ENCODE peak calls at places on chromosomes 2 and 18, in six cellular contexts. One of them, this sample, is unnamed.
A peak's percentile ranks its signal among the peaks of the same experiment; 100 is the strongest.

GRCh38 chr2:169961911-169962310 is 134.7 kb downstream of the UBR3 start:
- DNase-seq in brain microvascular endothelial cell: peak; percentile 85
- DNase-seq in right atrium auricular region: no peak
- DNase-seq in AG04450: peak; percentile 15
- DNase-seq in cardiac muscle cell: no peak
- DNase-seq in IMR-90: peak; percentile 88
- DNase-seq in this sample: no peak

GRCh38 chr2:53235836-53236582 is 531.6 kb upstream of the CHAC2 start:
- DNase-seq in brain microvascular endothelial cell: no peak
- DNase-seq in right atrium auricular region: no peak
- DNase-seq in AG04450: no peak
- DNase-seq in cardiac muscle cell: no peak
- DNase-seq in IMR-90: no peak
- DNase-seq in this sample: no peak

GRCh38 chr2:64325852-64326577 is 127.9 kb upstream of the LGALSL start:
- DNase-seq in brain microvascular endothelial cell: no peak
- DNase-seq in right atrium auricular region: no peak
- DNase-seq in AG04450: no peak
- DNase-seq in cardiac muscle cell: no peak
- DNase-seq in IMR-90: no peak
- DNase-seq in this sample: no peak

GRCh38 chr18:65750421-65751144 is at the start of gene CDH7:
- DNase-seq in brain microvascular endothelial cell: no peak
- DNase-seq in right atrium auricular region: no peak
- DNase-seq in AG04450: no peak
- DNase-seq in cardiac muscle cell: peak; percentile 72
- DNase-seq in IMR-90: no peak
- DNase-seq in this sample: no peak

GRCh38 chr2:28956415-28956826 is 24.7 kb upstream of the TOGARAM2 start:
- DNase-seq in brain microvascular endothelial cell: peak; percentile 53
- DNase-seq in right atrium auricular region: no peak
- DNase-seq in AG04450: no peak
- DNase-seq in cardiac muscle cell: peak; percentile 57
- DNase-seq in IMR-90: no peak
- DNase-seq in this sample: no peak

GRCh38 chr18:6444484-6445228 is 29.9 kb upstream of the L3MBTL4 start:
- DNase-seq in brain microvascular endothelial cell: no peak
- DNase-seq in right atrium auricular region: no peak
- DNase-seq in AG04450: no peak
- DNase-seq in cardiac muscle cell: no peak
- DNase-seq in IMR-90: no peak
- DNase-seq in this sample: no peak

GRCh38 chr2:64688909-64689308 is 35.2 kb upstream of the SERTAD2 start:
- DNase-seq in brain microvascular endothelial cell: no peak
- DNase-seq in right atrium auricular region: no peak
- DNase-seq in AG04450: no peak
- DNase-seq in cardiac muscle cell: no peak
- DNase-seq in IMR-90: no peak
- DNase-seq in this sample: no peak

GRCh38 chr2:1625281-1626001 is 118.9 kb downstream of the PXDN start:
- DNase-seq in brain microvascular endothelial cell: peak; percentile 61
- DNase-seq in right atrium auricular region: no peak
- DNase-seq in AG04450: peak; percentile 37
- DNase-seq in cardiac muscle cell: no peak
- DNase-seq in IMR-90: peak; percentile 82
- DNase-seq in this sample: peak; percentile 76

GRCh38 chr18:379665-380356 is 112.0 kb upstream of the THOC1 start:
- DNase-seq in brain microvascular endothelial cell: no peak
- DNase-seq in right atrium auricular region: no peak
- DNase-seq in AG04450: no peak
- DNase-seq in cardiac muscle cell: no peak
- DNase-seq in IMR-90: peak; percentile 55
- DNase-seq in this sample: no peak

GRCh38 chr2:88831071-88831791 is 139.8 kb downstream of the RPIA start:
- DNase-seq in brain microvascular endothelial cell: no peak
- DNase-seq in right atrium auricular region: no peak
- DNase-seq in AG04450: no peak
- DNase-seq in cardiac muscle cell: no peak
- DNase-seq in IMR-90: no peak
- DNase-seq in this sample: no peak

GRCh38 chr2:217523246-217523645 is 479.5 kb downstream of the TNS1 start:
- DNase-seq in brain microvascular endothelial cell: no peak
- DNase-seq in right atrium auricular region: no peak
- DNase-seq in AG04450: no peak
- DNase-seq in cardiac muscle cell: no peak
- DNase-seq in IMR-90: no peak
- DNase-seq in this sample: no peak

GRCh38 chr2:67600946-67601345 is 203.8 kb downstream of the ETAA1 start:
- DNase-seq in brain microvascular endothelial cell: peak; percentile 39
- DNase-seq in right atrium auricular region: no peak
- DNase-seq in AG04450: no peak
- DNase-seq in cardiac muscle cell: no peak
- DNase-seq in IMR-90: peak; percentile 73
- DNase-seq in this sample: no peak

GRCh38 chr18:50281972-50282520 is 723 bp upstream of the MBD1 start:
- DNase-seq in brain microvascular endothelial cell: no peak
- DNase-seq in right atrium auricular region: no peak
- DNase-seq in AG04450: no peak
- DNase-seq in cardiac muscle cell: no peak
- DNase-seq in IMR-90: no peak
- DNase-seq in this sample: no peak

GRCh38 chr2:142946941-142947340 is 69.5 kb downstream of the KYNU start:
- DNase-seq in brain microvascular endothelial cell: no peak
- DNase-seq in right atrium auricular region: no peak
- DNase-seq in AG04450: no peak
- DNase-seq in cardiac muscle cell: no peak
- DNase-seq in IMR-90: peak; percentile 37
- DNase-seq in this sample: no peak

GRCh38 chr2:199409705-199410104 is 48.0 kb downstream of the SATB2 start:
- DNase-seq in brain microvascular endothelial cell: no peak
- DNase-seq in right atrium auricular region: no peak
- DNase-seq in AG04450: no peak
- DNase-seq in cardiac muscle cell: no peak
- DNase-seq in IMR-90: peak; percentile 11
- DNase-seq in this sample: no peak

GRCh38 chr18:63997606-63998005 is 27.7 kb downstream of the SERPINB8 start:
- DNase-seq in brain microvascular endothelial cell: peak; percentile 43
- DNase-seq in right atrium auricular region: no peak
- DNase-seq in AG04450: no peak
- DNase-seq in cardiac muscle cell: no peak
- DNase-seq in IMR-90: peak; percentile 2
- DNase-seq in this sample: no peak

GRCh38 chr2:204670124-204670523 is 124.8 kb downstream of the PARD3B start:
- DNase-seq in brain microvascular endothelial cell: no peak
- DNase-seq in right atrium auricular region: no peak
- DNase-seq in AG04450: no peak
- DNase-seq in cardiac muscle cell: no peak
- DNase-seq in IMR-90: peak; percentile 12
- DNase-seq in this sample: no peak

GRCh38 chr2:156445311-156446218 is 9.4 kb downstream of the GPD2 start:
- DNase-seq in brain microvascular endothelial cell: peak; percentile 75
- DNase-seq in right atrium auricular region: no peak
- DNase-seq in AG04450: peak; percentile 57
- DNase-seq in cardiac muscle cell: no peak
- DNase-seq in IMR-90: peak; percentile 90
- DNase-seq in this sample: no peak

GRCh38 chr2:68646303-68646702 is 2.9 kb downstream of the PROKR1 start:
- DNase-seq in brain microvascular endothelial cell: no peak
- DNase-seq in right atrium auricular region: no peak
- DNase-seq in AG04450: no peak
- DNase-seq in cardiac muscle cell: no peak
- DNase-seq in IMR-90: no peak
- DNase-seq in this sample: no peak

GRCh38 chr2:170648037-170648436 is 67.1 kb upstream of the SP5 start:
- DNase-seq in brain microvascular endothelial cell: no peak
- DNase-seq in right atrium auricular region: no peak
- DNase-seq in AG04450: no peak
- DNase-seq in cardiac muscle cell: no peak
- DNase-seq in IMR-90: no peak
- DNase-seq in this sample: no peak

GRCh38 chr2:164456599-164456998 is 164.7 kb downstream of the GRB14 start:
- DNase-seq in brain microvascular endothelial cell: peak; percentile 4
- DNase-seq in right atrium auricular region: no peak
- DNase-seq in AG04450: no peak
- DNase-seq in cardiac muscle cell: peak; percentile 83
- DNase-seq in IMR-90: no peak
- DNase-seq in this sample: no peak

GRCh38 chr2:47201224-47201623 is 46.1 kb upstream of the STPG4 start:
- DNase-seq in brain microvascular endothelial cell: no peak
- DNase-seq in right atrium auricular region: no peak
- DNase-seq in AG04450: no peak
- DNase-seq in cardiac muscle cell: no peak
- DNase-seq in IMR-90: peak; percentile 49
- DNase-seq in this sample: no peak

GRCh38 chr2:231716641-231717280 is 8.4 kb downstream of the PTMA start:
- DNase-seq in brain microvascular endothelial cell: peak; percentile 45
- DNase-seq in right atrium auricular region: no peak
- DNase-seq in AG04450: no peak
- DNase-seq in cardiac muscle cell: no peak
- DNase-seq in IMR-90: peak; percentile 60
- DNase-seq in this sample: no peak

GRCh38 chr2:68125821-68126220 is 31.9 kb upstream of the PNO1 start:
- DNase-seq in brain microvascular endothelial cell: no peak
- DNase-seq in right atrium auricular region: no peak
- DNase-seq in AG04450: no peak
- DNase-seq in cardiac muscle cell: no peak
- DNase-seq in IMR-90: no peak
- DNase-seq in this sample: no peak

GRCh38 chr2:28589746-28590463 is 94.0 kb downstream of the PLB1 start:
- DNase-seq in brain microvascular endothelial cell: no peak
- DNase-seq in right atrium auricular region: no peak
- DNase-seq in AG04450: no peak
- DNase-seq in cardiac muscle cell: no peak
- DNase-seq in IMR-90: no peak
- DNase-seq in this sample: no peak

GRCh38 chr2:19818039-19818438 is 83.7 kb downstream of the TTC32 start:
- DNase-seq in brain microvascular endothelial cell: no peak
- DNase-seq in right atrium auricular region: peak; percentile 56
- DNase-seq in AG04450: no peak
- DNase-seq in cardiac muscle cell: no peak
- DNase-seq in IMR-90: peak; percentile 23
- DNase-seq in this sample: no peak

GRCh38 chr18:10131036-10131774 is 217.4 kb downstream of the VAPA start:
- DNase-seq in brain microvascular endothelial cell: no peak
- DNase-seq in right atrium auricular region: no peak
- DNase-seq in AG04450: no peak
- DNase-seq in cardiac muscle cell: peak; percentile 41
- DNase-seq in IMR-90: no peak
- DNase-seq in this sample: no peak
- H3K4me3 ChIP-seq in brain microvascular endothelial cell: peak overlapping the region; percentile 35
- H3K4me3 ChIP-seq in right atrium auricular region: peak overlapping the region; percentile 40
- H3K4me3 ChIP-seq in AG04450: no peak overlapping the region
- H3K4me3 ChIP-seq in cardiac muscle cell: peak overlapping the region; percentile 11
- H3K4me3 ChIP-seq in IMR-90: no peak overlapping the region
- H3K4me3 ChIP-seq in this sample: no peak overlapping the region

GRCh38 chr2:112585400-112585799 is 991 bp downstream of the CHCHD5 start:
- DNase-seq in brain microvascular endothelial cell: no peak
- DNase-seq in right atrium auricular region: no peak
- DNase-seq in AG04450: no peak
- DNase-seq in cardiac muscle cell: no peak
- DNase-seq in IMR-90: no peak
- DNase-seq in this sample: no peak
- H3K4me3 ChIP-seq in brain microvascular endothelial cell: peak overlapping the region; percentile 90
- H3K4me3 ChIP-seq in right atrium auricular region: peak overlapping the region; percentile 69
- H3K4me3 ChIP-seq in AG04450: peak overlapping the region; percentile 70
- H3K4me3 ChIP-seq in cardiac muscle cell: peak overlapping the region; percentile 44
- H3K4me3 ChIP-seq in IMR-90: no peak overlapping the region
- H3K4me3 ChIP-seq in this sample: peak overlapping the region; percentile 69

DNA sequence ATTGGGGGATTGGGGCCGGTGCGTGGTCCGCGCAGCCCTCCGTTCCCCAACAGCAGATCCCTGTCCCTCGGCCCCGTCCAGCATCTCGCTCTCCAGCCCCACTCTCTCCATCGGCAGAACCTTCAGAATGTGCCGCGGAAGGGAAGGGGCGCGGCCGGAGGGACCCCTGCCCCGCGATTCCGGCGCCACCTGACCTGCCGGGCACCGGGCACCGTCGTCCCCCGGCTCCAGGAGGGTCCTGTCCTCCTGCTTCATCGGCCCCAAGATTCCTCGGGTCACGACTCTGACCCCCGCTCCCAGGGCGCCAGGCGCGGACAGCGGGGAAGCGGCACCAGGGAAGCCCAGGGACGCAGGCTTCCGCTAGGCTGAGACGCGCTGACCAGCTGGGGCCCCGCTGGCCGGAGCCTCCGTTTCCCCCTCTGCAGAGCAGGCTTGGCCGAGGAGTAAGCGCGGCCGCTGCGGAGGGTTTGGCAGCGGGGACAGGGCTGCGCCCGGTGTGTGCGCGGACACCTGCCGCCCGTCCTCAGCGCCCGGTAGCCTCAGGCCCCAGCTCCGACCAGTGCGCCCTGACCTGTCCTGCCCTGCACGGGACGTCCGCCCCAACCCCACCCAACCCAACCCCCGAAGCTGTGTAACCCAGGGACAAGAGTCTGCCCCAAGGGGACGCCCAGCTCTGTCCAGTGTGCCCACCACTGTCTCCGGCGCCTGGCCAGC is 16.8 kb upstream of the BOK start:
- DNase-seq in brain microvascular endothelial cell: no peak
- DNase-seq in right atrium auricular region: no peak
- DNase-seq in AG04450: no peak
- DNase-seq in cardiac muscle cell: peak; percentile 9
- DNase-seq in IMR-90: no peak
- DNase-seq in this sample: no peak
- H3K4me3 ChIP-seq in brain microvascular endothelial cell: peak overlapping the region; percentile 22
- H3K4me3 ChIP-seq in right atrium auricular region: peak overlapping the region; percentile 51
- H3K4me3 ChIP-seq in AG04450: peak overlapping the region; percentile 43
- H3K4me3 ChIP-seq in cardiac muscle cell: peak overlapping the region; percentile 15
- H3K4me3 ChIP-seq in IMR-90: no peak overlapping the region
- H3K4me3 ChIP-seq in this sample: peak overlapping the region; percentile 13

DNA sequence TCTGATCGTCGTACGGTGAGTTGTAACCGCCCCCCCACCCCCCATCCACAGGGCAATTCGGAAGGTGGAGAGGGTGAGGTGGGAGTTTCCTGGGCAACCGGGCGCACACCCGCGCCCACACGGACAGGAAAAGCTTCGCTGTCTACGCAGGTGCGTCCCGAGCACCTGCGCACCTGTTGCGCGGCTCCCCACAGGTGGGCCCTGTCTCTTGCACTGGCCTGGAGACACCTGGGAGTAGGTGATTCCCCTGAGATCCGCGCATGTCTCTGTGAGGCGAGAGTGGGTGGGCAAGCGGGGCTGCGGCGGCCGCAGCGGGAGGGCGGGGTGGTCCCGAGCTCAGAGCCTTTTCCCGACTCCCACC is 467 bp upstream of the ATP6V1C2 start:
- DNase-seq in brain microvascular endothelial cell: no peak
- DNase-seq in right atrium auricular region: no peak
- DNase-seq in AG04450: no peak
- DNase-seq in cardiac muscle cell: no peak
- DNase-seq in IMR-90: no peak
- DNase-seq in this sample: no peak
- H3K4me3 ChIP-seq in brain microvascular endothelial cell: no peak overlapping the region
- H3K4me3 ChIP-seq in right atrium auricular region: peak overlapping the region; percentile 51
- H3K4me3 ChIP-seq in AG04450: no peak overlapping the region
- H3K4me3 ChIP-seq in cardiac muscle cell: peak overlapping the region; percentile 40
- H3K4me3 ChIP-seq in IMR-90: no peak overlapping the region
- H3K4me3 ChIP-seq in this sample: peak overlapping the region; percentile 32

This sample was measured in HFF-Myc.